ENCODE peak calls at places on chromosomes 7 and 10, in seven cellular contexts. One of them, this sample, is unnamed.

GRCh38 chr7:55887786-55888185 is 530 bp downstream of the ZNF713 start:
- DNase-seq in astrocyte of the spinal cord: peak; percentile 5
- DNase-seq in PC-3: no peak
- DNase-seq in mammary epithelial cell: no peak
- DNase-seq in H1: no peak
- DNase-seq in cardiac muscle cell: peak; percentile 9
- DNase-seq in CD8-positive, alpha-beta T cell: no peak
- DNase-seq in this sample: no peak

GRCh38 chr7:83936056-83936703 is 258.4 kb downstream of the SEMA3A start:
- DNase-seq in PC-3: peak; percentile 76
- DNase-seq in cardiac muscle cell: peak; percentile 82
- DNase-seq in CD8-positive, alpha-beta T cell: peak; percentile 49
- DNase-seq in astrocyte of the spinal cord: peak; percentile 79
- DNase-seq in mammary epithelial cell: peak; percentile 57
- DNase-seq in H1: peak; percentile 66
- DNase-seq in this sample: peak; percentile 69

GRCh38 chr7:71272509-71273214 is 140.7 kb downstream of the GALNT17 start:
- DNase-seq in cardiac muscle cell: no peak
- DNase-seq in astrocyte of the spinal cord: no peak
- DNase-seq in CD8-positive, alpha-beta T cell: no peak
- DNase-seq in PC-3: no peak
- DNase-seq in mammary epithelial cell: no peak
- DNase-seq in H1: no peak
- DNase-seq in this sample: no peak

GRCh38 chr7:129464194-129464593 is 30.0 kb downstream of the STRIP2 start:
- DNase-seq in astrocyte of the spinal cord: no peak
- DNase-seq in cardiac muscle cell: no peak
- DNase-seq in H1: no peak
- DNase-seq in mammary epithelial cell: no peak
- DNase-seq in PC-3: no peak
- DNase-seq in CD8-positive, alpha-beta T cell: no peak
- DNase-seq in this sample: no peak

GRCh38 chr10:77192402-77192801 is 445.2 kb downstream of the KCNMA1 start:
- DNase-seq in CD8-positive, alpha-beta T cell: no peak
- DNase-seq in mammary epithelial cell: no peak
- DNase-seq in PC-3: peak; percentile 88
- DNase-seq in H1: no peak
- DNase-seq in cardiac muscle cell: no peak
- DNase-seq in astrocyte of the spinal cord: no peak
- DNase-seq in this sample: no peak

GRCh38 chr7:92641921-92642511 is 51.8 kb upstream of the FAM133B start:
- DNase-seq in H1: no peak
- DNase-seq in PC-3: peak; percentile 26
- DNase-seq in mammary epithelial cell: peak; percentile 89
- DNase-seq in cardiac muscle cell: no peak
- DNase-seq in CD8-positive, alpha-beta T cell: peak; percentile 15
- DNase-seq in astrocyte of the spinal cord: peak; percentile 87
- DNase-seq in this sample: no peak

GRCh38 chr10:88127266-88127665 is 263.8 kb downstream of the PTEN start:
- DNase-seq in mammary epithelial cell: no peak
- DNase-seq in H1: no peak
- DNase-seq in astrocyte of the spinal cord: no peak
- DNase-seq in cardiac muscle cell: no peak
- DNase-seq in CD8-positive, alpha-beta T cell: no peak
- DNase-seq in PC-3: no peak
- DNase-seq in this sample: no peak

GRCh38 chr10:68423522-68423921 is 16.4 kb upstream of the RUFY2 start:
- DNase-seq in H1: no peak
- DNase-seq in PC-3: no peak
- DNase-seq in cardiac muscle cell: no peak
- DNase-seq in CD8-positive, alpha-beta T cell: peak; percentile 49
- DNase-seq in mammary epithelial cell: no peak
- DNase-seq in astrocyte of the spinal cord: no peak
- DNase-seq in this sample: no peak

GRCh38 chr7:69110450-69111050 is 487.7 kb upstream of the AUTS2 start:
- DNase-seq in astrocyte of the spinal cord: no peak
- DNase-seq in CD8-positive, alpha-beta T cell: no peak
- DNase-seq in H1: no peak
- DNase-seq in PC-3: no peak
- DNase-seq in cardiac muscle cell: no peak
- DNase-seq in mammary epithelial cell: no peak
- DNase-seq in this sample: no peak

GRCh38 chr7:29077181-29077580 is 69.2 kb downstream of the CPVL start:
- DNase-seq in mammary epithelial cell: no peak
- DNase-seq in astrocyte of the spinal cord: no peak
- DNase-seq in PC-3: no peak
- DNase-seq in CD8-positive, alpha-beta T cell: no peak
- DNase-seq in H1: no peak
- DNase-seq in cardiac muscle cell: no peak
- DNase-seq in this sample: no peak

GRCh38 chr10:92993671-92994304 is 66.8 kb upstream of the CYP26C1 start:
- DNase-seq in mammary epithelial cell: no peak
- DNase-seq in astrocyte of the spinal cord: no peak
- DNase-seq in H1: no peak
- DNase-seq in CD8-positive, alpha-beta T cell: no peak
- DNase-seq in PC-3: no peak
- DNase-seq in cardiac muscle cell: no peak
- DNase-seq in this sample: no peak

GRCh38 chr10:44935201-44935960 is 24.2 kb upstream of the RASSF4 start:
- DNase-seq in PC-3: no peak
- DNase-seq in mammary epithelial cell: peak; percentile 89
- DNase-seq in H1: peak; percentile 29
- DNase-seq in cardiac muscle cell: no peak
- DNase-seq in CD8-positive, alpha-beta T cell: no peak
- DNase-seq in astrocyte of the spinal cord: peak; percentile 86
- DNase-seq in this sample: no peak

GRCh38 chr7:8206950-8207349 is 55.0 kb downstream of the ICA1 start:
- DNase-seq in H1: no peak
- DNase-seq in PC-3: no peak
- DNase-seq in astrocyte of the spinal cord: no peak
- DNase-seq in CD8-positive, alpha-beta T cell: no peak
- DNase-seq in cardiac muscle cell: no peak
- DNase-seq in mammary epithelial cell: no peak
- DNase-seq in this sample: no peak

GRCh38 chr7:134514663-134515062 is 12.7 kb upstream of the AKR1B10 start:
- DNase-seq in PC-3: peak; percentile 93
- DNase-seq in H1: no peak
- DNase-seq in cardiac muscle cell: peak; percentile 77
- DNase-seq in CD8-positive, alpha-beta T cell: peak; percentile 33
- DNase-seq in mammary epithelial cell: peak; percentile 75
- DNase-seq in astrocyte of the spinal cord: peak; percentile 80
- DNase-seq in this sample: peak; percentile 70

GRCh38 chr7:20651960-20652544 is 36.6 kb downstream of the ABCB5 start:
- DNase-seq in cardiac muscle cell: peak; percentile 10
- DNase-seq in mammary epithelial cell: no peak
- DNase-seq in H1: no peak
- DNase-seq in astrocyte of the spinal cord: peak; percentile 22
- DNase-seq in CD8-positive, alpha-beta T cell: no peak
- DNase-seq in PC-3: peak; percentile 54
- DNase-seq in this sample: no peak

GRCh38 chr10:114682532-114682931 is 24.5 kb upstream of the ABLIM1 start:
- DNase-seq in CD8-positive, alpha-beta T cell: no peak
- DNase-seq in cardiac muscle cell: no peak
- DNase-seq in astrocyte of the spinal cord: no peak
- DNase-seq in mammary epithelial cell: no peak
- DNase-seq in PC-3: no peak
- DNase-seq in H1: no peak
- DNase-seq in this sample: no peak

GRCh38 chr10:33010132-33011037 is 52.4 kb upstream of the ITGB1 start:
- DNase-seq in mammary epithelial cell: peak; percentile 97
- DNase-seq in H1: no peak
- DNase-seq in CD8-positive, alpha-beta T cell: no peak
- DNase-seq in cardiac muscle cell: peak; percentile 23
- DNase-seq in PC-3: peak; percentile 100
- DNase-seq in astrocyte of the spinal cord: peak; percentile 83
- DNase-seq in this sample: peak; percentile 88

GRCh38 chr7:92709150-92709549 is 119.0 kb upstream of the FAM133B start:
- DNase-seq in H1: no peak
- DNase-seq in CD8-positive, alpha-beta T cell: no peak
- DNase-seq in cardiac muscle cell: no peak
- DNase-seq in PC-3: no peak
- DNase-seq in mammary epithelial cell: no peak
- DNase-seq in astrocyte of the spinal cord: no peak
- DNase-seq in this sample: no peak

GRCh38 chr7:156196649-156197048 is 384.4 kb upstream of the SHH start:
- DNase-seq in H1: no peak
- DNase-seq in PC-3: no peak
- DNase-seq in astrocyte of the spinal cord: no peak
- DNase-seq in mammary epithelial cell: no peak
- DNase-seq in cardiac muscle cell: no peak
- DNase-seq in CD8-positive, alpha-beta T cell: no peak
- DNase-seq in this sample: no peak

GRCh38 chr10:71835671-71836593 is 15.1 kb downstream of the PSAP start:
- DNase-seq in astrocyte of the spinal cord: peak; percentile 93
- DNase-seq in cardiac muscle cell: peak; percentile 46
- DNase-seq in CD8-positive, alpha-beta T cell: no peak
- DNase-seq in PC-3: no peak
- DNase-seq in H1: no peak
- DNase-seq in mammary epithelial cell: peak; percentile 30
- DNase-seq in this sample: peak; percentile 93

GRCh38 chr10:125151170-125151823 is 9.1 kb downstream of the CTBP2 start:
- DNase-seq in mammary epithelial cell: no peak
- DNase-seq in cardiac muscle cell: no peak
- DNase-seq in CD8-positive, alpha-beta T cell: no peak
- DNase-seq in astrocyte of the spinal cord: no peak
- DNase-seq in H1: no peak
- DNase-seq in PC-3: no peak
- DNase-seq in this sample: no peak

GRCh38 chr7:19024261-19024660 is 93.2 kb downstream of the TWIST1 start:
- DNase-seq in cardiac muscle cell: no peak
- DNase-seq in astrocyte of the spinal cord: peak; percentile 87
- DNase-seq in PC-3: peak; percentile 25
- DNase-seq in CD8-positive, alpha-beta T cell: no peak
- DNase-seq in H1: no peak
- DNase-seq in mammary epithelial cell: peak; percentile 45
- DNase-seq in this sample: no peak

GRCh38 chr10:132289439-132289838 is 18.3 kb downstream of the STK32C start:
- DNase-seq in H1: no peak
- DNase-seq in CD8-positive, alpha-beta T cell: no peak
- DNase-seq in cardiac muscle cell: no peak
- DNase-seq in mammary epithelial cell: no peak
- DNase-seq in PC-3: no peak
- DNase-seq in astrocyte of the spinal cord: no peak
- DNase-seq in this sample: no peak

GRCh38 chr10:12507165-12507870 is 158.0 kb downstream of the CAMK1D start:
- DNase-seq in mammary epithelial cell: no peak
- DNase-seq in CD8-positive, alpha-beta T cell: no peak
- DNase-seq in H1: peak; percentile 45
- DNase-seq in astrocyte of the spinal cord: no peak
- DNase-seq in cardiac muscle cell: no peak
- DNase-seq in PC-3: no peak
- DNase-seq in this sample: no peak

GRCh38 chr7:105268056-105268455 is 120.7 kb downstream of the SRPK2 start:
- DNase-seq in mammary epithelial cell: peak; percentile 84
- DNase-seq in astrocyte of the spinal cord: peak; percentile 49
- DNase-seq in cardiac muscle cell: no peak
- DNase-seq in PC-3: peak; percentile 84
- DNase-seq in CD8-positive, alpha-beta T cell: peak; percentile 8
- DNase-seq in H1: no peak
- DNase-seq in this sample: no peak

GRCh38 chr7:3928727-3929515 is 627.9 kb downstream of the SDK1 start:
- DNase-seq in mammary epithelial cell: no peak
- DNase-seq in astrocyte of the spinal cord: no peak
- DNase-seq in H1: no peak
- DNase-seq in cardiac muscle cell: no peak
- DNase-seq in PC-3: no peak
- DNase-seq in CD8-positive, alpha-beta T cell: no peak
- DNase-seq in this sample: no peak

GRCh38 chr7:151082151-151083070 is 882 bp downstream of the TMUB1 start:
- DNase-seq in mammary epithelial cell: peak; percentile 20
- DNase-seq in PC-3: no peak
- DNase-seq in cardiac muscle cell: no peak
- DNase-seq in astrocyte of the spinal cord: no peak
- DNase-seq in H1: no peak
- DNase-seq in CD8-positive, alpha-beta T cell: no peak
- DNase-seq in this sample: no peak
- H3K4me3 ChIP-seq in mammary epithelial cell: peak overlapping the region; percentile 79
- H3K4me3 ChIP-seq in PC-3: peak overlapping the region; percentile 91
- H3K4me3 ChIP-seq in cardiac muscle cell: peak overlapping the region; percentile 78
- H3K4me3 ChIP-seq in astrocyte of the spinal cord: peak overlapping the region; percentile 76
- H3K4me3 ChIP-seq in H1: peak overlapping the region; percentile 77
- H3K4me3 ChIP-seq in CD8-positive, alpha-beta T cell: peak overlapping the region; percentile 82
- H3K4me3 ChIP-seq in this sample: peak overlapping the region; percentile 64

GRCh38 chr10:126972622-126973414 is 67.6 kb downstream of the DOCK1 start:
- DNase-seq in astrocyte of the spinal cord: peak; percentile 94
- DNase-seq in mammary epithelial cell: peak; percentile 72
- DNase-seq in H1: no peak
- DNase-seq in CD8-positive, alpha-beta T cell: no peak
- DNase-seq in PC-3: no peak
- DNase-seq in cardiac muscle cell: no peak
- DNase-seq in this sample: peak; percentile 67

GRCh38 chr10:126975221-126975620 is 70.0 kb downstream of the DOCK1 start:
- DNase-seq in cardiac muscle cell: no peak
- DNase-seq in PC-3: no peak
- DNase-seq in mammary epithelial cell: no peak
- DNase-seq in CD8-positive, alpha-beta T cell: no peak
- DNase-seq in H1: no peak
- DNase-seq in astrocyte of the spinal cord: no peak
- DNase-seq in this sample: no peak

GRCh38 chr10:126966938-126967337 is 61.7 kb downstream of the DOCK1 start:
- DNase-seq in mammary epithelial cell: no peak
- DNase-seq in astrocyte of the spinal cord: no peak
- DNase-seq in cardiac muscle cell: no peak
- DNase-seq in PC-3: no peak
- DNase-seq in CD8-positive, alpha-beta T cell: no peak
- DNase-seq in H1: no peak
- DNase-seq in this sample: no peak

GRCh38 chr10:126964190-126964589 is 59.0 kb downstream of the DOCK1 start:
- DNase-seq in mammary epithelial cell: no peak
- DNase-seq in PC-3: no peak
- DNase-seq in H1: no peak
- DNase-seq in cardiac muscle cell: no peak
- DNase-seq in CD8-positive, alpha-beta T cell: no peak
- DNase-seq in astrocyte of the spinal cord: no peak
- DNase-seq in this sample: no peak

GRCh38 chr10:126969310-126969709 is 64.1 kb downstream of the DOCK1 start:
- DNase-seq in H1: no peak
- DNase-seq in PC-3: peak; percentile 56
- DNase-seq in cardiac muscle cell: no peak
- DNase-seq in astrocyte of the spinal cord: no peak
- DNase-seq in CD8-positive, alpha-beta T cell: no peak
- DNase-seq in mammary epithelial cell: peak; percentile 31
- DNase-seq in this sample: no peak
- TF ChIP-seq CTCF in H1: peak; percentile 54
- TF ChIP-seq CTCF in PC-3: peak; percentile 59
- TF ChIP-seq CTCF in cardiac muscle cell: peak; percentile 14
- TF ChIP-seq CTCF in astrocyte of the spinal cord: peak; percentile 22
- TF ChIP-seq CTCF in CD8-positive, alpha-beta T cell: no peak
- TF ChIP-seq CTCF in mammary epithelial cell: peak; percentile 46
- TF ChIP-seq CTCF in this sample: no peak

GRCh38 chr7:17680026-17680425 is 260.3 kb downstream of the SNX13 start:
- DNase-seq in cardiac muscle cell: peak; percentile 59
- DNase-seq in CD8-positive, alpha-beta T cell: no peak
- DNase-seq in H1: no peak
- DNase-seq in PC-3: peak; percentile 84
- DNase-seq in mammary epithelial cell: peak; percentile 96
- DNase-seq in astrocyte of the spinal cord: peak; percentile 77
- DNase-seq in this sample: no peak
- H3K4me3 ChIP-seq in cardiac muscle cell: no peak overlapping the region
- H3K4me3 ChIP-seq in CD8-positive, alpha-beta T cell: no peak overlapping the region
- H3K4me3 ChIP-seq in H1: no peak overlapping the region
- H3K4me3 ChIP-seq in PC-3: peak overlapping the region; percentile 47
- H3K4me3 ChIP-seq in mammary epithelial cell: no peak overlapping the region
- H3K4me3 ChIP-seq in astrocyte of the spinal cord: no peak overlapping the region
- H3K4me3 ChIP-seq in this sample: no peak overlapping the region

GRCh38 chr7:5667391-5667790 is 114.1 kb downstream of the RNF216 start:
- DNase-seq in CD8-positive, alpha-beta T cell: no peak
- DNase-seq in H1: no peak
- DNase-seq in PC-3: no peak
- DNase-seq in astrocyte of the spinal cord: no peak
- DNase-seq in mammary epithelial cell: no peak
- DNase-seq in cardiac muscle cell: peak; percentile 57
- DNase-seq in this sample: no peak
- TF ChIP-seq CTCF in CD8-positive, alpha-beta T cell: no peak
- TF ChIP-seq CTCF in H1: no peak
- TF ChIP-seq CTCF in PC-3: no peak
- TF ChIP-seq CTCF in astrocyte of the spinal cord: no peak
- TF ChIP-seq CTCF in mammary epithelial cell: no peak
- TF ChIP-seq CTCF in cardiac muscle cell: no peak
- TF ChIP-seq CTCF in this sample: no peak

This sample was measured in HFF-Myc.